ENCODE peak calls at places on chromosomes 12 and 14, in eight cellular contexts. One of them, this sample, is unnamed.

GRCh38 chr12:41605528-41606295 is 417.6 kb downstream of the PDZRN4 start:
- DNase-seq in pancreas: no peak
- DNase-seq in fibroblast of lung: peak; percentile 71
- DNase-seq in Karpas-422: peak; percentile 82
- DNase-seq in NCI-H1105: no peak
- DNase-seq in AG09309: no peak
- DNase-seq in tibial artery: no peak
- DNase-seq in AG04450: no peak
- DNase-seq in this sample: no peak

GRCh38 chr12:77120695-77121094 is 55.3 kb upstream of the E2F7 start:
- DNase-seq in pancreas: no peak
- DNase-seq in NCI-H1105: peak; percentile 25
- DNase-seq in AG04450: no peak
- DNase-seq in fibroblast of lung: peak; percentile 74
- DNase-seq in tibial artery: no peak
- DNase-seq in Karpas-422: no peak
- DNase-seq in AG09309: no peak
- DNase-seq in this sample: no peak

GRCh38 chr14:69002069-69002468 is 23.0 kb upstream of the ACTN1 start:
- DNase-seq in NCI-H1105: no peak
- DNase-seq in AG09309: no peak
- DNase-seq in fibroblast of lung: no peak
- DNase-seq in AG04450: no peak
- DNase-seq in Karpas-422: no peak
- DNase-seq in tibial artery: no peak
- DNase-seq in pancreas: no peak
- DNase-seq in this sample: no peak

GRCh38 chr12:3967556-3968160 is 94.5 kb upstream of the PARP11 start:
- DNase-seq in Karpas-422: no peak
- DNase-seq in AG04450: no peak
- DNase-seq in tibial artery: no peak
- DNase-seq in pancreas: no peak
- DNase-seq in AG09309: no peak
- DNase-seq in NCI-H1105: no peak
- DNase-seq in fibroblast of lung: no peak
- DNase-seq in this sample: no peak

GRCh38 chr12:93441111-93441616 is 583 bp downstream of the UBE2N start:
- DNase-seq in NCI-H1105: no peak
- DNase-seq in fibroblast of lung: peak; percentile 22
- DNase-seq in AG04450: no peak
- DNase-seq in tibial artery: peak; percentile 74
- DNase-seq in Karpas-422: peak; percentile 76
- DNase-seq in AG09309: no peak
- DNase-seq in pancreas: peak; percentile 69
- DNase-seq in this sample: no peak

GRCh38 chr12:10901427-10901826 is 7.9 kb downstream of the TAS2R13 start:
- DNase-seq in AG09309: no peak
- DNase-seq in fibroblast of lung: no peak
- DNase-seq in AG04450: no peak
- DNase-seq in tibial artery: no peak
- DNase-seq in NCI-H1105: no peak
- DNase-seq in pancreas: no peak
- DNase-seq in Karpas-422: no peak
- DNase-seq in this sample: no peak

GRCh38 chr12:74539261-74539660 is 1.6 kb downstream of the ATXN7L3B start:
- DNase-seq in fibroblast of lung: peak; percentile 5
- DNase-seq in AG04450: no peak
- DNase-seq in NCI-H1105: no peak
- DNase-seq in AG09309: no peak
- DNase-seq in Karpas-422: no peak
- DNase-seq in pancreas: no peak
- DNase-seq in tibial artery: no peak
- DNase-seq in this sample: no peak

GRCh38 chr14:72608391-72609204 is 285.3 kb downstream of the DPF3 start:
- DNase-seq in NCI-H1105: no peak
- DNase-seq in AG09309: peak; percentile 81
- DNase-seq in pancreas: no peak
- DNase-seq in AG04450: peak; percentile 88
- DNase-seq in tibial artery: no peak
- DNase-seq in Karpas-422: no peak
- DNase-seq in fibroblast of lung: peak; percentile 97
- DNase-seq in this sample: no peak

GRCh38 chr12:25501565-25501964 is 51.5 kb downstream of the LMNTD1 start:
- DNase-seq in fibroblast of lung: peak; percentile 53
- DNase-seq in Karpas-422: no peak
- DNase-seq in NCI-H1105: no peak
- DNase-seq in tibial artery: no peak
- DNase-seq in AG09309: no peak
- DNase-seq in pancreas: no peak
- DNase-seq in AG04450: no peak
- DNase-seq in this sample: no peak